ENCODE peak calls at places on chromosomes 13 and 19, in ten cellular contexts. I, V, K, H, W, P, X, F, T and S are unnamed samples.

GRCh38 chr19:36688058-36688457 is 646 bp downstream of the ZNF567 start:
- DNase-seq in K (no peak), X (no peak), F (no peak), T (no peak), W (no peak), H (no peak), P (no peak), I (no peak), V (no peak), S (no peak)

GRCh38 chr19:1855040-1855827 is 7.0 kb upstream of the REXO1 start:
- DNase-seq in H (peak; percentile 83), I (peak; percentile 52), F (peak; percentile 89), V (peak; percentile 94), X (peak; percentile 85), W (peak; percentile 85), P (peak; percentile 98), T (peak; percentile 59), K (no peak), S (peak; percentile 95)

GRCh38 chr13:112792511-112792910 is 102.7 kb downstream of the ATP11A start:
- DNase-seq in X (no peak), W (no peak), I (no peak), P (no peak), F (no peak), K (no peak), H (no peak), V (no peak), T (no peak), S (no peak)

GRCh38 chr13:100608906-100609305 is 20.3 kb upstream of the GGACT start:
- DNase-seq in P (no peak), T (peak; percentile 17), W (peak; percentile 22), K (no peak), F (no peak), H (no peak), I (no peak), X (no peak), V (peak; percentile 20), S (no peak)

GRCh38 chr19:19966862-19967261 is 66.1 kb downstream of the ZNF93 start:
- DNase-seq in F (no peak), T (no peak), P (no peak), K (no peak), I (no peak), V (no peak), X (no peak), W (no peak), H (no peak), S (no peak)

GRCh38 chr19:5805465-5806132 is 732 bp downstream of the NRTN start:
- DNase-seq in T (no peak), F (no peak), X (peak; percentile 24), W (peak; percentile 36), H (peak; percentile 77), V (peak; percentile 59), K (no peak), P (peak; percentile 65), I (no peak), S (peak; percentile 86)

GRCh38 chr19:4559569-4559968 is at the start of gene SEMA6B:
- DNase-seq in W (peak; percentile 69), P (no peak), I (no peak), F (no peak), T (no peak), X (no peak), V (no peak), H (no peak), K (no peak), S (no peak)

GRCh38 chr13:33154911-33155310 is 130.6 kb downstream of the STARD13 start:
- DNase-seq in P (no peak), W (no peak), X (no peak), F (no peak), K (no peak), V (no peak), H (no peak), I (no peak), T (no peak), S (no peak)

GRCh38 chr13:77697208-77698103 is at the start of gene SLAIN1:
- DNase-seq in W (peak; percentile 13), K (peak; percentile 78), T (no peak), H (peak; percentile 93), I (no peak), X (peak; percentile 5), P (peak; percentile 90), F (peak; percentile 87), V (peak; percentile 78), S (peak; percentile 57)

GRCh38 chr19:9971341-9971897 is 35.1 kb upstream of the OLFM2 start:
- DNase-seq in F (no peak), K (no peak), W (no peak), P (no peak), X (no peak), V (no peak), H (no peak), I (no peak), T (no peak), S (no peak)

GRCh38 chr13:102347490-102347889 is 54.4 kb downstream of the FGF14 start:
- DNase-seq in H (no peak), F (no peak), V (no peak), P (no peak), X (no peak), K (no peak), I (no peak), T (no peak), W (no peak), S (no peak)

GRCh38 chr19:19554074-19555023 is 16.3 kb downstream of the CILP2 start:
- DNase-seq in I (no peak), V (peak; percentile 60), H (peak; percentile 69), T (no peak), K (no peak), W (peak; percentile 47), P (peak; percentile 74), F (no peak), X (peak; percentile 21), S (peak; percentile 62)

GRCh38 chr19:46985532-46986415 is 33.9 kb upstream of the NPAS1 start:
- DNase-seq in F (no peak), I (no peak), V (no peak), P (no peak), T (no peak), X (no peak), W (no peak), H (no peak), K (no peak), S (no peak)

GRCh38 chr19:38409631-38410133 is 6.8 kb downstream of the FAM98C start:
- DNase-seq in X (peak; percentile 54), K (no peak), H (peak; percentile 57), P (no peak), I (no peak), T (no peak), V (no peak), F (no peak), W (peak; percentile 72), S (no peak)

GRCh38 chr13:51557875-51558604 is 26.2 kb upstream of the WDFY2 start:
- DNase-seq in V (no peak), H (peak; percentile 64), T (no peak), P (no peak), K (no peak), X (peak; percentile 88), W (peak; percentile 84), F (no peak), I (peak; percentile 50), S (no peak)